ENCODE peak calls at places on chromosomes 2 and 18, in five cellular contexts. U, P, M, R and B are unnamed samples.

GRCh38 chr2:85893428-85894258 is 4.9 kb upstream of the ST3GAL5 start:
- DNase-seq in U (no peak), P (peak), M (peak), R (no peak), B (peak)

GRCh38 chr2:201414099-201415023 is 36.9 kb downstream of the TRAK2 start:
- DNase-seq in U (no peak), P (peak), M (peak), R (no peak), B (no peak)

GRCh38 chr18:28439870-28440269 is 262.9 kb upstream of the CDH2 start:
- DNase-seq in U (no peak), P (no peak), M (no peak), R (no peak), B (no peak)

GRCh38 chr2:40372586-40372985 is 79.3 kb downstream of the SLC8A1 start:
- DNase-seq in U (no peak), P (peak), M (peak), R (no peak), B (no peak)

GRCh38 chr18:73549236-73549635 is 598.4 kb downstream of the FBXO15 start:
- DNase-seq in U (no peak), P (no peak), M (no peak), R (no peak), B (no peak)

GRCh38 chr2:9300214-9300613 is 93.6 kb downstream of the ASAP2 start:
- DNase-seq in U (no peak), P (no peak), M (no peak), R (no peak), B (no peak)

GRCh38 chr2:120344214-120344990 is 1.5 kb upstream of the INHBB start:
- DNase-seq in U (no peak), P (peak), M (no peak), R (peak), B (no peak)

GRCh38 chr18:2549462-2549861 is 21.8 kb downstream of the METTL4 start:
- DNase-seq in U (no peak), P (no peak), M (no peak), R (no peak), B (no peak)

GRCh38 chr2:154855113-154855512 is 156.6 kb downstream of the KCNJ3 start:
- DNase-seq in U (no peak), P (no peak), M (no peak), R (no peak), B (no peak)

GRCh38 chr18:64037812-64038414 is 68.0 kb downstream of the SERPINB8 start:
- DNase-seq in U (no peak), P (peak), M (peak), R (no peak), B (peak)

GRCh38 chr2:317501-318424 is 29.9 kb upstream of the ALKAL2 start:
- DNase-seq in U (no peak), P (peak), M (peak), R (no peak), B (peak)

GRCh38 chr2:10575566-10576300 is 114.0 kb downstream of the NOL10 start:
- DNase-seq in U (no peak), P (peak), M (peak), R (no peak), B (peak)

GRCh38 chr2:85266424-85267041 is 61.3 kb downstream of the TGOLN2 start:
- DNase-seq in U (peak), P (peak), M (peak), R (no peak), B (peak)

GRCh38 chr18:40925071-40925541 is 1029.9 kb upstream of the PIK3C3 start:
- DNase-seq in U (no peak), P (no peak), M (peak), R (no peak), B (no peak)

GRCh38 chr18:44392933-44393332 is 287.8 kb upstream of the SETBP1 start:
- DNase-seq in U (no peak), P (no peak), M (no peak), R (no peak), B (no peak)

GRCh38 chr2:39597309-39597708 is 68.4 kb upstream of the TMEM178A start:
- DNase-seq in U (no peak), P (no peak), M (no peak), R (no peak), B (no peak)

GRCh38 chr2:8416836-8417832 is 264.7 kb upstream of the ID2 start:
- DNase-seq in U (no peak), P (no peak), M (no peak), R (no peak), B (no peak)

GRCh38 chr2:215845839-215846586 is 167.3 kb downstream of the MREG start:
- DNase-seq in U (no peak), P (no peak), M (no peak), R (no peak), B (no peak)

GRCh38 chr18:74116628-74117554 is 30.7 kb downstream of the FBXO15 start:
- DNase-seq in U (peak), P (peak), M (peak), R (no peak), B (peak)

GRCh38 chr2:134454931-134455330 is 201.1 kb downstream of the MGAT5 start:
- DNase-seq in U (no peak), P (no peak), M (no peak), R (no peak), B (no peak)

GRCh38 chr18:44786697-44787096 is 106.0 kb downstream of the SETBP1 start:
- DNase-seq in U (no peak), P (no peak), M (no peak), R (no peak), B (no peak)

GRCh38 chr18:76985156-76985950 is 147.2 kb downstream of the MBP start:
- DNase-seq in U (no peak), P (no peak), M (no peak), R (no peak), B (no peak)

GRCh38 chr2:11417946-11418585 is 47.9 kb downstream of the E2F6 start:
- DNase-seq in U (no peak), P (no peak), M (peak), R (no peak), B (no peak)

GRCh38 chr18:63057707-63058106 is 261.9 kb downstream of the BCL2 start:
- DNase-seq in U (no peak), P (no peak), M (no peak), R (no peak), B (no peak)

GRCh38 chr18:48264508-48264907 is 144.7 kb downstream of the ZBTB7C start:
- DNase-seq in U (no peak), P (no peak), M (peak), R (no peak), B (no peak)

GRCh38 chr2:34266908-34267697 is 668.0 kb upstream of the FAM98A start:
- DNase-seq in U (no peak), P (no peak), M (no peak), R (no peak), B (no peak)

GRCh38 chr18:61579581-61579980 is 246.4 kb downstream of the CDH20 start:
- DNase-seq in U (no peak), P (no peak), M (no peak), R (no peak), B (no peak)

GRCh38 chr2:88845772-88846661 is 154.5 kb downstream of the RPIA start:
- DNase-seq in U (no peak), P (no peak), M (no peak), R (no peak), B (no peak)

GRCh38 chr2:119523383-119523958 is 812 bp downstream of the SCTR start:
- DNase-seq in U (no peak), P (no peak), M (no peak), R (no peak), B (no peak)

GRCh38 chr18:1848716-1849115 is 722.6 kb downstream of the METTL4 start:
- DNase-seq in U (no peak), P (no peak), M (no peak), R (no peak), B (no peak)